ENCODE peak calls at places on chromosomes 16 and 17, in seven cellular contexts. W, I, L, A, U, M and B are unnamed samples.

GRCh38 chr16:31476305-31477219 is 4.6 kb downstream of the TGFB1I1 start:
- DNase-seq in W (no peak), I (no peak), L (peak), A (peak), U (no peak), M (peak), B (peak)

GRCh38 chr16:29306201-29306600 is 100.3 kb downstream of the NPIPB11 start:
- DNase-seq in W (no peak), I (no peak), L (no peak), A (no peak), U (no peak), M (no peak), B (no peak)

GRCh38 chr16:17460890-17461289 is 9.9 kb downstream of the XYLT1 start:
- DNase-seq in W (no peak), I (no peak), L (no peak), A (no peak), U (no peak), M (no peak), B (no peak)

GRCh38 chr17:59067756-59068155 is 38.9 kb downstream of the TRIM37 start:
- DNase-seq in W (no peak), I (no peak), L (no peak), A (no peak), U (no peak), M (no peak), B (no peak)

GRCh38 chr16:86496262-86496928 is 13.9 kb upstream of the FOXF1 start:
- DNase-seq in W (no peak), I (no peak), L (no peak), A (no peak), U (no peak), M (no peak), B (peak)

GRCh38 chr16:50742521-50743150 is 750 bp downstream of the CYLD start:
- DNase-seq in W (no peak), I (peak), L (no peak), A (peak), U (no peak), M (no peak), B (peak)

GRCh38 chr17:42132941-42133340 is 10.3 kb downstream of the HSPB9 start:
- DNase-seq in W (no peak), I (peak), L (no peak), A (no peak), U (no peak), M (no peak), B (peak)

GRCh38 chr17:1179112-1179634 is 608 bp downstream of the ABR start:
- DNase-seq in W (no peak), I (no peak), L (no peak), A (no peak), U (no peak), M (no peak), B (no peak)

GRCh38 chr16:72189865-72190371 is 18.0 kb upstream of the PMFBP1 start:
- DNase-seq in W (no peak), I (peak), L (no peak), A (peak), U (no peak), M (peak), B (peak)

GRCh38 chr17:75565066-75565465 is 22.5 kb upstream of the MYO15B start:
- DNase-seq in W (no peak), I (peak), L (no peak), A (no peak), U (no peak), M (peak), B (peak)
- H3K4ac ChIP-seq in W (no peak), I (no peak), L (no peak), A (no peak), U (no peak), M (no peak), B (no peak)

GRCh38 chr16:88344411-88345030 is 38.2 kb upstream of the ZNF469 start:
- DNase-seq in W (no peak), I (no peak), L (no peak), A (no peak), U (no peak), M (no peak), B (no peak)
- H3K23ac ChIP-seq in W (no peak), I (no peak), L (no peak), A (no peak), U (no peak), M (no peak), B (no peak)

GRCh38 chr16:48075398-48075797 is 80.4 kb downstream of the ABCC12 start:
- DNase-seq in W (no peak), I (peak), L (no peak), A (no peak), U (no peak), M (no peak), B (peak)
- H3K4ac ChIP-seq in W (no peak), I (peak), L (no peak), A (no peak), U (no peak), M (no peak), B (no peak)

GRCh38 chr16:79964104-79964503 is 363.6 kb upstream of the MAF start:
- DNase-seq in W (no peak), I (no peak), L (no peak), A (no peak), U (no peak), M (no peak), B (no peak)

GRCh38 chr16:79962962-79963361 is 362.4 kb upstream of the MAF start:
- DNase-seq in W (no peak), I (no peak), L (no peak), A (peak), U (no peak), M (no peak), B (no peak)

GRCh38 chr16:79966226-79966625 is 365.7 kb upstream of the MAF start:
- DNase-seq in W (no peak), I (no peak), L (no peak), A (no peak), U (no peak), M (no peak), B (no peak)

GRCh38 chr16:79969458-79969857 is 368.9 kb upstream of the MAF start:
- DNase-seq in W (no peak), I (no peak), L (no peak), A (no peak), U (no peak), M (no peak), B (no peak)

GRCh38 chr16:79965718-79966117 is 365.2 kb upstream of the MAF start:
- DNase-seq in W (no peak), I (no peak), L (no peak), A (peak), U (no peak), M (no peak), B (no peak)
- H3K23ac ChIP-seq in W (no peak), I (no peak), L (no peak), A (no peak), U (no peak), M (no peak), B (no peak)

GRCh38 chr16:67445913-67446907 is 15.3 kb downstream of the HSD11B2 start:
- DNase-seq in W (no peak), I (no peak), L (no peak), A (no peak), U (no peak), M (no peak), B (no peak)

GRCh38 chr16:67444259-67445125 is 13.6 kb downstream of the HSD11B2 start:
- DNase-seq in W (no peak), I (no peak), L (peak), A (no peak), U (no peak), M (no peak), B (no peak)

GRCh38 chr16:67445126-67445426 is 14.2 kb downstream of the HSD11B2 start:
- DNase-seq in W (no peak), I (no peak), L (no peak), A (no peak), U (no peak), M (no peak), B (no peak)

GRCh38 chr16:67446968-67447507 is 16.1 kb downstream of the HSD11B2 start:
- DNase-seq in W (no peak), I (no peak), L (no peak), A (no peak), U (no peak), M (no peak), B (no peak)

DNA sequence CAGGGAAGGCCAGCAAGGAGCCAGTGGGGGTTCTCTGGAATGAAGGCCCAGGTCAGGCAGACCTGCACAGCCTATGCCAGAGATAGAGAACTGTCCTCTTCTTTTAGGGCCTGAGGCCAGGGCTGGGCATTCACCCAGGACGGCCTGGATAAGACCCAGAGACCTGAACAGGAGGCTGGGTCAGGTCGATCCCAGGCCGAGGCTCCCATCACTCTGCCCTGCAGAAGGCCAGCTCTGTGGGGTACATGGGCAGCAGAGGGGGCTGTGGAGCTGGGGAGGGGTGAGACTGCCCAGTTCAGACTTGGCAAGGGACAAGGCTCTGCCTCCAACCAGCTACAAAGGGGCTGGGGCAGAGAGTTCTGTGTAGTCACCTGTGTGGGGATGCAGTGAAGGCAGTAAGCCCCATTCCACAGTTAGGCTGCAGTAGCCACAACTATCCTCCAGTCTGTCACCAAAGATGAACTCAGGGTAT is 14.6 kb downstream of the HSD11B2 start:
- DNase-seq in W (no peak), I (no peak), L (no peak), A (no peak), U (no peak), M (no peak), B (no peak)
- H3K4ac ChIP-seq in W (no peak), I (no peak), L (no peak), A (no peak), U (no peak), M (no peak), B (no peak)

GRCh38 chr16:8595783-8596182 is 5.5 kb upstream of the TMEM114 start:
- DNase-seq in W (no peak), I (no peak), L (no peak), A (no peak), U (no peak), M (no peak), B (no peak)
- H3K23ac ChIP-seq in W (no peak), I (no peak), L (no peak), A (no peak), U (no peak), M (no peak), B (no peak)

GRCh38 chr16:53999123-53999522 is 287.5 kb downstream of the IRX3 start:
- DNase-seq in W (no peak), I (no peak), L (no peak), A (no peak), U (no peak), M (no peak), B (peak)

GRCh38 chr16:54000361-54000760 is 286.2 kb downstream of the IRX3 start:
- DNase-seq in W (no peak), I (no peak), L (no peak), A (no peak), U (no peak), M (no peak), B (no peak)

GRCh38 chr16:53999841-54000240 is 286.7 kb downstream of the IRX3 start:
- DNase-seq in W (no peak), I (peak), L (no peak), A (no peak), U (no peak), M (no peak), B (no peak)

GRCh38 chr16:53996961-53997360 is 289.6 kb downstream of the IRX3 start:
- DNase-seq in W (no peak), I (no peak), L (no peak), A (no peak), U (no peak), M (no peak), B (no peak)

DNA sequence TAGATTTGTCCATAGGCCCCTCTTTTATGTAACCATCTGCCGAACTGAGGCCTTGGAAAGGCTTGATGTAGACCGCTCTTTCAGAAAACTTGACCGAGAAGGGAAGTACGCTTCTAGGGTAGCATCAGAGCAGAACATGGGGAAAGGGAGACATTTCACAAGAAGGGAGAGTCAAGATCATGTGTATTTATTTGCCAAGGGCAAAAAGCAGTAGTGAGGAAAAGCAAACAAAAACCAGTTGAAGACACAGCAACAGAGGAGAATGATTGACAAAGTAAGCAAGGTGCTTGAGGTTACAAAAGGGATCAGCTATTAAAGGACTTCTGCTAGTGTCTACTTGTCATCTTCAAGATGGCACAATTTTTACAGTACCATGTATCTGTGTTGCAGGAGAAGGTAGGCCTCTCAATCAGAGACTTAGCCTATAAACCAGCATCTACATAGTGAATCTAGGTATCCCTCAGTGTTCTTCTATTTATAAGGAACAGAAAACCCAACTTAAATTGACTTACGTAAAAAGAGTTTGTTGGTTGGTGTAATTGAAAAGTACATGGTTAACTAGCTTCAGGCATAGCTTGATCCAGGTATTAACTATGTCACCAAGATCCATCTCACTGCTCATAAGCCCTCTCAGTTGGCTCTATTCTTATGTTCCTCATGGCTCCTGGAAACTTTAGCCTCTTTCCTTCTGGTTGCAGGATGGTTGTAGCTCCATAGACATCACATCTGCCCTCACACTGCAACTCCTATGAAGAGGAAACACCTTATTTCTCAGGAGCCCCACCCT is 288.4 kb downstream of the IRX3 start:
- DNase-seq in W (no peak), I (no peak), L (no peak), A (no peak), U (no peak), M (no peak), B (no peak)
- H3K4ac ChIP-seq in W (no peak), I (no peak), L (no peak), A (no peak), U (no peak), M (no peak), B (no peak)

GRCh38 chr16:49373504-49373903 is at the start of gene C16orf78:
- DNase-seq in W (no peak), I (no peak), L (no peak), A (no peak), U (no peak), M (no peak), B (no peak)
- H3K23ac ChIP-seq in W (no peak), I (no peak), L (no peak), A (no peak), U (no peak), M (no peak), B (no peak)